ENCODE peak calls at places on chromosomes 7 and 10, in six cellular contexts. W is colonic mucosa; X is cardiac muscle cell; H is naive thymus-derived CD8-positive, alpha-beta T cell; C is NCI-H1417; V is stimulated activated naive CD8-positive, alpha-beta T cell treated with anti-CD3 and anti-CD28 coated beads, Interleukin-15, amount 100 ng/mL, for 72 hours. Z is an unnamed sample.

GRCh38 chr7:129401968-129402860 is 32.0 kb upstream of the STRIP2 start:
- DNase-seq in V (no peak), C (peak), X (no peak), W (no peak), H (no peak), Z (no peak)

GRCh38 chr7:1545417-1546246 is 10.4 kb downstream of the TMEM184A start:
- DNase-seq in C (no peak), V (no peak), W (no peak), X (no peak), H (no peak), Z (no peak)

GRCh38 chr7:36011588-36011965 is 141.5 kb upstream of the EEPD1 start:
- DNase-seq in W (no peak), V (no peak), C (no peak), X (no peak), H (no peak), Z (no peak)

GRCh38 chr7:16982640-16983103 is 100.9 kb upstream of the AGR3 start:
- DNase-seq in W (no peak), C (peak), X (peak), H (peak), V (peak), Z (peak)

GRCh38 chr10:88725798-88726197 is 19.7 kb downstream of the LIPK start:
- DNase-seq in C (peak), H (no peak), X (no peak), V (no peak), W (no peak), Z (no peak)

GRCh38 chr7:116561697-116562483 is 37.1 kb downstream of the CAV1 start:
- DNase-seq in V (no peak), C (no peak), X (no peak), W (no peak), H (no peak), Z (no peak)

GRCh38 chr10:86795353-86795752 is 38.9 kb downstream of the BMPR1A start:
- DNase-seq in W (no peak), C (peak), H (no peak), V (no peak), X (peak), Z (no peak)

GRCh38 chr10:120394446-120394845 is 62.6 kb upstream of the PLPP4 start:
- DNase-seq in H (no peak), C (no peak), V (no peak), X (no peak), W (no peak), Z (no peak)

GRCh38 chr10:30027057-30028005 is 32.1 kb downstream of the JCAD start:
- DNase-seq in X (no peak), V (peak), W (peak), H (peak), C (peak), Z (peak)

GRCh38 chr10:46232666-46233065 is 54.1 kb upstream of the ANTXRL start:
- DNase-seq in W (peak), C (no peak), V (no peak), H (no peak), X (no peak), Z (no peak)

GRCh38 chr7:116361767-116362166 is 137.8 kb upstream of the CAV2 start:
- DNase-seq in W (no peak), C (no peak), H (no peak), X (no peak), V (no peak), Z (no peak)

GRCh38 chr7:115678049-115678982 is 352.2 kb downstream of the TFEC start:
- DNase-seq in H (no peak), C (peak), V (no peak), W (peak), X (no peak), Z (no peak)

GRCh38 chr7:20450473-20450872 is 119.8 kb downstream of the ITGB8 start:
- DNase-seq in C (no peak), W (no peak), V (no peak), H (no peak), X (no peak), Z (no peak)

GRCh38 chr7:155344618-155345433 is 47.1 kb downstream of the INSIG1 start:
- DNase-seq in X (peak), V (peak), W (peak), H (peak), C (peak), Z (peak)

GRCh38 chr7:7209412-7210050 is 27.2 kb downstream of the C1GALT1 start:
- DNase-seq in X (no peak), H (no peak), V (no peak), W (no peak), C (no peak), Z (no peak)

GRCh38 chr10:127196227-127196954 is at the start of gene INSYN2A:
- DNase-seq in X (peak), W (peak), V (no peak), H (no peak), C (no peak), Z (no peak)

GRCh38 chr7:157612664-157613561 is 276.1 kb downstream of the DNAJB6 start:
- DNase-seq in X (no peak), C (peak), V (peak), H (peak), W (peak), Z (peak)

GRCh38 chr7:135846339-135846738 is 97.7 kb upstream of the FAM180A start:
- DNase-seq in X (no peak), H (no peak), V (no peak), C (no peak), W (no peak), Z (no peak)

GRCh38 chr7:114973147-114973546 is 51.3 kb downstream of the MDFIC start:
- DNase-seq in W (no peak), C (no peak), V (no peak), X (no peak), H (no peak), Z (no peak)

GRCh38 chr10:77230194-77230593 is 407.4 kb downstream of the KCNMA1 start:
- DNase-seq in X (no peak), C (no peak), H (no peak), V (no peak), W (no peak), Z (no peak)

GRCh38 chr7:78323118-78323517 is 524.5 kb downstream of the PHTF2 start:
- DNase-seq in H (no peak), C (no peak), W (no peak), V (no peak), X (no peak), Z (no peak)

GRCh38 chr7:24812313-24812945 is 55.2 kb upstream of the GSDME start:
- DNase-seq in X (peak), C (peak), W (peak), H (peak), V (peak), Z (peak)

GRCh38 chr7:109696723-109697122 is 1127.0 kb downstream of the DNAJB9 start:
- DNase-seq in W (no peak), V (no peak), C (no peak), H (no peak), X (no peak), Z (no peak)

GRCh38 chr10:132539894-132540293 is 2.3 kb downstream of the INPP5A start:
- DNase-seq in H (no peak), X (no peak), V (peak), W (no peak), C (no peak), Z (no peak)

GRCh38 chr7:128877756-128878120 is 15.1 kb downstream of the ATP6V1F start:
- DNase-seq in W (no peak), X (no peak), V (no peak), C (no peak), H (no peak), Z (no peak)

GRCh38 chr7:43143918-43144589 is 31.6 kb downstream of the HECW1 start:
- DNase-seq in V (no peak), X (no peak), W (no peak), H (no peak), C (no peak), Z (no peak)

GRCh38 chr10:35834916-35835499 is 192.9 kb upstream of the FZD8 start:
- DNase-seq in H (no peak), W (no peak), C (no peak), X (no peak), V (no peak), Z (no peak)

GRCh38 chr10:49568235-49568634 is 29.3 kb upstream of the ERCC6 start:
- DNase-seq in X (no peak), H (no peak), W (no peak), C (no peak), V (peak), Z (no peak)

GRCh38 chr7:23468721-23469149 is 1.6 kb downstream of the IGF2BP3 start:
- DNase-seq in V (peak), H (peak), W (no peak), C (peak), X (peak), Z (no peak)

GRCh38 chr10:52443419-52444388 is 129.6 kb downstream of the DKK1 start:
- DNase-seq in W (no peak), V (no peak), C (no peak), X (no peak), H (no peak), Z (no peak)

GRCh38 chr7:151339651-151340377 is 1.8 kb upstream of the NUB1 start:
- DNase-seq in W (no peak), V (peak), C (no peak), X (no peak), H (peak), Z (peak)

GRCh38 chr7:39602351-39602750 is 21.0 kb upstream of the RALA start:
- DNase-seq in C (no peak), W (no peak), X (no peak), H (no peak), V (no peak), Z (no peak)

GRCh38 chr7:2730846-2731770 is 43.1 kb downstream of the AMZ1 start:
- DNase-seq in X (no peak), C (no peak), H (no peak), V (no peak), W (no peak), Z (no peak)

GRCh38 chr7:140397784-140398750 is at the start of gene SLC37A3:
- DNase-seq in H (peak), C (peak), V (peak), W (peak), X (peak), Z (peak)

GRCh38 chr10:89327803-89328441 is at the start of gene IFIT3:
- DNase-seq in C (peak), X (peak), V (no peak), H (peak), W (peak), Z (no peak)

GRCh38 chr7:98955992-98956391 is 77.7 kb downstream of the TRRAP start:
- DNase-seq in C (no peak), V (no peak), H (no peak), W (no peak), X (no peak), Z (no peak)

GRCh38 chr10:118701529-118702323 is 53.0 kb downstream of the CACUL1 start:
- DNase-seq in V (no peak), X (no peak), C (no peak), H (no peak), W (no peak), Z (no peak)

GRCh38 chr7:3592438-3593134 is 291.5 kb downstream of the SDK1 start:
- DNase-seq in H (no peak), X (no peak), W (no peak), C (peak), V (no peak), Z (no peak)

GRCh38 chr7:22142593-22142992 is 196.9 kb upstream of the CDCA7L start:
- DNase-seq in H (no peak), W (no peak), X (no peak), C (peak), V (no peak), Z (no peak)

Z was measured in memory B cell.